ENCODE peak calls at places on chromosomes 12 and 14, in four cellular contexts. Y is CD4-positive, alpha-beta memory T cell; L is A549; K is heart left ventricle. G is an unnamed sample.

GRCh38 chr14:31510222-31510621 is 22.4 kb upstream of the GPR33 start:
- DNase-seq in Y (peak; percentile 23), L (peak; percentile 33), K (no peak), G (no peak)

GRCh38 chr12:65764325-65764724 is 60.0 kb upstream of the HMGA2 start:
- DNase-seq in Y (no peak), L (no peak), K (no peak), G (no peak)

GRCh38 chr12:81492131-81492720 is 266.9 kb downstream of the PPFIA2 start:
- DNase-seq in Y (no peak), L (no peak), K (no peak), G (no peak)

GRCh38 chr12:100254876-100255275 is 12.0 kb downstream of the DEPDC4 start:
- DNase-seq in Y (no peak), L (no peak), K (no peak), G (no peak)

GRCh38 chr12:62625238-62625637 is 158.6 kb downstream of the MON2 start:
- DNase-seq in Y (no peak), L (no peak), K (peak; percentile 34), G (no peak)

GRCh38 chr14:31307198-31307597 is 99.6 kb upstream of the HECTD1 start:
- DNase-seq in Y (no peak), L (no peak), K (no peak), G (no peak)

GRCh38 chr14:78153069-78153351 is 17.2 kb upstream of the NRXN3 start:
- DNase-seq in Y (no peak), L (no peak), K (no peak), G (no peak)

GRCh38 chr12:112858776-112859175 is 48.0 kb upstream of the OAS1 start:
- DNase-seq in Y (no peak), L (no peak), K (no peak), G (no peak)

GRCh38 chr12:82835217-82835616 is 148.5 kb downstream of the TMTC2 start:
- DNase-seq in Y (no peak), L (no peak), K (no peak), G (no peak)

GRCh38 chr14:81311816-81312215 is 88.3 kb downstream of the STON2 start:
- DNase-seq in Y (no peak), L (no peak), K (no peak), G (no peak)

GRCh38 chr14:33568935-33569579 is 381.8 kb downstream of the EGLN3 start:
- DNase-seq in Y (no peak), L (no peak), K (no peak), G (no peak)

GRCh38 chr12:18805516-18806248 is 67.8 kb downstream of the CAPZA3 start:
- DNase-seq in Y (no peak), L (no peak), K (no peak), G (no peak)

GRCh38 chr14:101585211-101585610 is 23.9 kb downstream of the DIO3 start:
- DNase-seq in Y (no peak), L (no peak), K (no peak), G (no peak)

GRCh38 chr12:90543393-90543792 is 411.6 kb downstream of the CCER1 start:
- DNase-seq in Y (no peak), L (no peak), K (no peak), G (no peak)

GRCh38 chr12:20455001-20455706 is 86.8 kb downstream of the PDE3A start:
- DNase-seq in Y (no peak), L (no peak), K (no peak), G (no peak)

GRCh38 chr12:4392223-4392742 is 12.8 kb upstream of the FGF23 start:
- DNase-seq in Y (no peak), L (no peak), K (peak; percentile 44), G (no peak)

GRCh38 chr12:67354322-67354721 is 85.2 kb downstream of the CAND1 start:
- DNase-seq in Y (no peak), L (no peak), K (no peak), G (no peak)

GRCh38 chr12:62581288-62582064 is 114.8 kb downstream of the MON2 start:
- DNase-seq in Y (peak; percentile 49), L (peak; percentile 40), K (peak; percentile 50), G (no peak)

GRCh38 chr14:92783813-92784431 is 10.2 kb upstream of the GOLGA5 start:
- DNase-seq in Y (peak; percentile 53), L (peak; percentile 69), K (no peak), G (peak; percentile 13)

GRCh38 chr14:91870890-91871289 is 3.6 kb upstream of the TC2N start:
- DNase-seq in Y (no peak), L (no peak), K (no peak), G (no peak)

GRCh38 chr12:121875582-121875981 is 13.0 kb upstream of the PSMD9 start:
- DNase-seq in Y (no peak), L (no peak), K (no peak), G (no peak)

GRCh38 chr12:121871501-121871900 is 12.8 kb upstream of the HPD start:
- DNase-seq in Y (no peak), L (no peak), K (no peak), G (no peak)

GRCh38 chr12:121872546-121873223 is 14.0 kb upstream of the HPD start:
- DNase-seq in Y (no peak), L (no peak), K (no peak), G (no peak)
- H3K9me3 ChIP-seq in Y (no peaks in the 10 kb centered on the region), L (no peaks in the 10 kb centered on the region), K (no peaks in the 10 kb centered on the region), G (no peaks in the 10 kb centered on the region)

GRCh38 chr14:104504172-104504735 is 75.3 kb upstream of the C14orf180 start:
- DNase-seq in Y (no peak), L (no peak), K (no peak), G (no peak)

GRCh38 chr14:104502060-104502459 is 77.5 kb upstream of the C14orf180 start:
- DNase-seq in Y (no peak), L (no peak), K (no peak), G (no peak)

GRCh38 chr14:104503691-104504090 is 75.9 kb upstream of the C14orf180 start:
- DNase-seq in Y (no peak), L (no peak), K (no peak), G (no peak)

GRCh38 chr14:104496095-104496494 is 83.5 kb upstream of the C14orf180 start:
- DNase-seq in Y (no peak), L (no peak), K (no peak), G (no peak)

GRCh38 chr14:104499784-104500496 is 79.6 kb upstream of the C14orf180 start:
- DNase-seq in Y (no peak), L (no peak), K (no peak), G (no peak)
- H3K9me3 ChIP-seq in Y (no peaks in the 10 kb centered on the region), L (peaks cover 20% of the 10 kb centered on the region), K (peaks cover 10% of the 10 kb centered on the region), G (no peaks in the 10 kb centered on the region)

DNA sequence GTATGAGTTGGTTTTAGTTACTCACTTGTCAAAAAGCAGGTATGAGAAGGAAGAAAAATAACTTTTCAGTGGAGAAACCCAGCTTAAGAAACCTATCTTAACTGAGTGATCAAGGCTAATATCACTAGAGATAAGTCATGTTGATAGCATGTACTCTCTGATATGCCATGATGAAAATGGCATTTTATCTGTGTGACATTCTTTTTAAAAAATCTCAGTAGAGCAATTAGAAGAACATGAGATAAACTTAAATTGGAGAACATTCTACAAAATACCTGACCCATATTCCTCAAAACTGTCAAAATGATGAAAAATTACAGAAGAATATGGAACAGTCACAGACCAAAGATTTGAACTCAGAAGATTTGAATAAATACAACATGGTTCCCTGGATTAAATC is 912.4 kb upstream of the ATXN7L3B start:
- DNase-seq in Y (no peak), L (no peak), K (no peak), G (no peak)
- H3K9me3 ChIP-seq in Y (no peaks in the 10 kb centered on the region), L (no peaks in the 10 kb centered on the region), K (no peaks in the 10 kb centered on the region), G (no peaks in the 10 kb centered on the region)

DNA sequence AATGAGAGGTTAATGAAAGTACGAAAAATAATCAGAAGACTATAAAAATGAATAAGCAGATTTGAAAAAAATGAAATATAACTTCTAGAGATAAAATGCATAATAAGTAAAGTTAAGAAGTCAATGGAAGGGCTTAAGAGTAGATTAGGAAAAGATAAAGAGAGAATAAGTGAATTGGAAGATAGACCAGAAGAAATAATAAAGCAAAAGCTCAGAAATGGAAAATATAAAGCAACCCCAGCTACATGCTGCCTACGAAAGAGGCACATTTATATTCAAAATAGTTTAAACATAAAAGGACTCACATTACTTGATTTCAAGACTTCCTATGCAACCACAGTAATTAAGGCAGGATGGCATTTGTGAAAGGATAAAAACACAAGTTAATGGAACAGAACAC is 19.9 kb downstream of the ZNF605 start:
- DNase-seq in Y (no peak), L (no peak), K (no peak), G (no peak)
- H3K9me3 ChIP-seq in Y (no peaks in the 10 kb centered on the region), L (peaks cover 73% of the 10 kb centered on the region), K (peaks cover 39% of the 10 kb centered on the region), G (peaks cover 12% of the 10 kb centered on the region)

GRCh38 chr12:130441771-130442760 is 104.4 kb downstream of the PIWIL1 start:
- DNase-seq in Y (no peak), L (no peak), K (no peak), G (no peak)

GRCh38 chr12:130446846-130447654 is 109.4 kb downstream of the PIWIL1 start:
- DNase-seq in Y (no peak), L (no peak), K (no peak), G (no peak)

GRCh38 chr12:130444081-130444480 is 106.4 kb downstream of the PIWIL1 start:
- DNase-seq in Y (no peak), L (no peak), K (peak; percentile 5), G (no peak)

GRCh38 chr12:130447655-130447965 is 109.9 kb downstream of the PIWIL1 start:
- DNase-seq in Y (no peak), L (no peak), K (no peak), G (no peak)

DNA sequence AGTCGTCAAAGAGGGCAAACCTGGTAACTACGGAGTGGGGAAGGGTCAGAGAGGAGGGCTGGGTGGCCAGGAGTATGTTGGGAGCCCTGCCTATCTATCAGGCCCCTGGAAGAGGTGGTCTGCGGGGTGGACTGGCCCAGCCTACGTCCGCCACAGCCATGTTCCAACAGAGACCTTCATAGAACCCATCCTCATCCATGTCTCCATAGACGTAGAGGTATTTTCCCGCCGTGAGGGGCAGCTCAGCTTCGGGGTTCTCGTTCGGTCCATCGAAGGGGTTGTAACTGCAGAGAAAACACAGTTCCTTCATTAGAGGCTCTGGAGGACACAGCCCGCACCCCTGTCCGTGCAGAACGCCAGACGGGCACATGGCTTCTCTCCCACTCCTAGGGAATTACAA is 107.3 kb downstream of the PIWIL1 start:
- DNase-seq in Y (no peak), L (no peak), K (no peak), G (no peak)
- H3K9me3 ChIP-seq in Y (no peaks in the 10 kb centered on the region), L (no peaks in the 10 kb centered on the region), K (no peaks in the 10 kb centered on the region), G (no peaks in the 10 kb centered on the region)

GRCh38 chr14:76742185-76742584 is 19.1 kb upstream of the VASH1 start:
- DNase-seq in Y (no peak), L (no peak), K (no peak), G (no peak)
- H3K9me3 ChIP-seq in Y (no peaks in the 10 kb centered on the region), L (peaks cover 23% of the 10 kb centered on the region), K (peaks cover 15% of the 10 kb centered on the region), G (no peaks in the 10 kb centered on the region)

GRCh38 chr12:127360580-127360979 is 906.4 kb upstream of the TMEM132C start:
- DNase-seq in Y (no peak), L (no peak), K (no peak), G (no peak)
- H3K9me3 ChIP-seq in Y (no peaks in the 10 kb centered on the region), L (no peaks in the 10 kb centered on the region), K (no peaks in the 10 kb centered on the region), G (no peaks in the 10 kb centered on the region)